ENCODE peak calls at places on chromosomes 13 and 19, in seven cellular contexts. One of them, this sample, is unnamed.

GRCh38 chr19:40588926-40589569 is 12.1 kb upstream of the LTBP4 start:
- DNase-seq in LoVo: no peak
- DNase-seq in osteocyte: no peak
- DNase-seq in NCI-H460: no peak
- DNase-seq in naive thymus-derived CD8-positive, alpha-beta T cell: no peak
- DNase-seq in heart left ventricle: no peak
- DNase-seq in fibroblast of mammary gland: no peak
- DNase-seq in this sample: no peak

GRCh38 chr19:41264581-41265375 is 606 bp downstream of the HNRNPUL1 start:
- DNase-seq in osteocyte: no peak
- DNase-seq in heart left ventricle: peak; percentile 64
- DNase-seq in fibroblast of mammary gland: peak; percentile 39
- DNase-seq in naive thymus-derived CD8-positive, alpha-beta T cell: peak; percentile 42
- DNase-seq in LoVo: no peak
- DNase-seq in NCI-H460: no peak
- DNase-seq in this sample: peak; percentile 55

GRCh38 chr19:42169486-42169885 is 37.2 kb upstream of the POU2F2 start:
- DNase-seq in heart left ventricle: no peak
- DNase-seq in naive thymus-derived CD8-positive, alpha-beta T cell: no peak
- DNase-seq in osteocyte: no peak
- DNase-seq in NCI-H460: no peak
- DNase-seq in fibroblast of mammary gland: no peak
- DNase-seq in LoVo: no peak
- DNase-seq in this sample: no peak

GRCh38 chr19:3696660-3696995 is 3.6 kb downstream of the PIP5K1C start:
- DNase-seq in heart left ventricle: no peak
- DNase-seq in naive thymus-derived CD8-positive, alpha-beta T cell: no peak
- DNase-seq in fibroblast of mammary gland: no peak
- DNase-seq in osteocyte: no peak
- DNase-seq in LoVo: no peak
- DNase-seq in NCI-H460: no peak
- DNase-seq in this sample: no peak

GRCh38 chr13:95300625-95301134 is 571 bp downstream of the ABCC4 start:
- DNase-seq in osteocyte: no peak
- DNase-seq in heart left ventricle: peak; percentile 65
- DNase-seq in naive thymus-derived CD8-positive, alpha-beta T cell: peak; percentile 5
- DNase-seq in NCI-H460: peak; percentile 26
- DNase-seq in fibroblast of mammary gland: peak; percentile 57
- DNase-seq in LoVo: peak; percentile 56
- DNase-seq in this sample: peak; percentile 46

GRCh38 chr19:55441692-55442321 is 1.3 kb downstream of the SHISA7 start:
- DNase-seq in NCI-H460: no peak
- DNase-seq in osteocyte: no peak
- DNase-seq in LoVo: no peak
- DNase-seq in fibroblast of mammary gland: no peak
- DNase-seq in naive thymus-derived CD8-positive, alpha-beta T cell: no peak
- DNase-seq in heart left ventricle: no peak
- DNase-seq in this sample: no peak

GRCh38 chr13:94708971-94709614 is 3.3 kb downstream of the SOX21 start:
- DNase-seq in heart left ventricle: no peak
- DNase-seq in naive thymus-derived CD8-positive, alpha-beta T cell: no peak
- DNase-seq in LoVo: no peak
- DNase-seq in fibroblast of mammary gland: no peak
- DNase-seq in NCI-H460: no peak
- DNase-seq in osteocyte: no peak
- DNase-seq in this sample: no peak

GRCh38 chr13:51380269-51380668 is 40.8 kb downstream of the SERPINE3 start:
- DNase-seq in LoVo: no peak
- DNase-seq in naive thymus-derived CD8-positive, alpha-beta T cell: no peak
- DNase-seq in heart left ventricle: no peak
- DNase-seq in NCI-H460: no peak
- DNase-seq in osteocyte: no peak
- DNase-seq in fibroblast of mammary gland: peak; percentile 46
- DNase-seq in this sample: no peak

This sample was measured in MM.1S.